ENCODE peak calls at places on chromosomes 1 and 21, in seven cellular contexts. One of them, this sample, is unnamed.

GRCh38 chr1:204384636-204385354 is 25.1 kb upstream of the PLEKHA6 start:
- DNase-seq in tibial artery: peak
- DNase-seq in Right ventricle myocardium inferior: no peak
- DNase-seq in T-helper 1 cell: no peak
- DNase-seq in T-cell: no peak
- DNase-seq in WTC11: no peak
- DNase-seq in SK-N-SH: peak
- DNase-seq in this sample: no peak

GRCh38 chr1:113021430-113022085 is 51.4 kb upstream of the LRIG2 start:
- DNase-seq in tibial artery: no peak
- DNase-seq in Right ventricle myocardium inferior: no peak
- DNase-seq in T-helper 1 cell: no peak
- DNase-seq in T-cell: no peak
- DNase-seq in WTC11: no peak
- DNase-seq in SK-N-SH: no peak
- DNase-seq in this sample: no peak

GRCh38 chr1:225447001-225447615 is 19.3 kb upstream of the LBR start:
- DNase-seq in tibial artery: no peak
- DNase-seq in Right ventricle myocardium inferior: no peak
- DNase-seq in T-helper 1 cell: no peak
- DNase-seq in T-cell: no peak
- DNase-seq in WTC11: no peak
- DNase-seq in SK-N-SH: no peak
- DNase-seq in this sample: no peak

GRCh38 chr1:78301141-78301540 is 189.6 kb upstream of the PTGFR start:
- DNase-seq in tibial artery: no peak
- DNase-seq in Right ventricle myocardium inferior: no peak
- DNase-seq in T-helper 1 cell: no peak
- DNase-seq in T-cell: no peak
- DNase-seq in WTC11: no peak
- DNase-seq in SK-N-SH: no peak
- DNase-seq in this sample: no peak

GRCh38 chr1:205907794-205908193 is 35.5 kb downstream of the SLC26A9 start:
- DNase-seq in tibial artery: no peak
- DNase-seq in Right ventricle myocardium inferior: no peak
- DNase-seq in T-helper 1 cell: no peak
- DNase-seq in T-cell: no peak
- DNase-seq in WTC11: peak
- DNase-seq in SK-N-SH: peak
- DNase-seq in this sample: peak

GRCh38 chr1:40438391-40439015 is 11.8 kb upstream of the ZFP69B start:
- DNase-seq in tibial artery: no peak
- DNase-seq in Right ventricle myocardium inferior: no peak
- DNase-seq in T-helper 1 cell: peak
- DNase-seq in T-cell: peak
- DNase-seq in WTC11: no peak
- DNase-seq in SK-N-SH: peak
- DNase-seq in this sample: peak

GRCh38 chr1:101175886-101176285 is 60.9 kb upstream of the S1PR1 start:
- DNase-seq in tibial artery: no peak
- DNase-seq in Right ventricle myocardium inferior: no peak
- DNase-seq in T-helper 1 cell: no peak
- DNase-seq in T-cell: no peak
- DNase-seq in WTC11: no peak
- DNase-seq in SK-N-SH: no peak
- DNase-seq in this sample: no peak

GRCh38 chr1:145871994-145872411 is 13.1 kb upstream of the PIAS3 start:
- DNase-seq in tibial artery: no peak
- DNase-seq in Right ventricle myocardium inferior: no peak
- DNase-seq in T-helper 1 cell: no peak
- DNase-seq in T-cell: peak
- DNase-seq in WTC11: peak
- DNase-seq in SK-N-SH: no peak
- DNase-seq in this sample: peak

GRCh38 chr1:19969898-19970660 is 9.3 kb downstream of the PLA2G2A start:
- DNase-seq in tibial artery: no peak
- DNase-seq in Right ventricle myocardium inferior: no peak
- DNase-seq in T-helper 1 cell: no peak
- DNase-seq in T-cell: no peak
- DNase-seq in WTC11: no peak
- DNase-seq in SK-N-SH: no peak
- DNase-seq in this sample: no peak

GRCh38 chr1:179142889-179143299 is 61.0 kb downstream of the TOR3A start:
- DNase-seq in tibial artery: no peak
- DNase-seq in Right ventricle myocardium inferior: no peak
- DNase-seq in T-helper 1 cell: no peak
- DNase-seq in T-cell: no peak
- DNase-seq in WTC11: no peak
- DNase-seq in SK-N-SH: no peak
- DNase-seq in this sample: no peak

GRCh38 chr21:46006547-46007497 is 25.3 kb downstream of the COL6A1 start:
- DNase-seq in tibial artery: no peak
- DNase-seq in Right ventricle myocardium inferior: no peak
- DNase-seq in T-helper 1 cell: no peak
- DNase-seq in T-cell: no peak
- DNase-seq in WTC11: peak
- DNase-seq in SK-N-SH: peak
- DNase-seq in this sample: no peak

GRCh38 chr1:156412653-156413309 is 43.8 kb downstream of the RHBG start:
- DNase-seq in tibial artery: no peak
- DNase-seq in Right ventricle myocardium inferior: no peak
- DNase-seq in T-helper 1 cell: no peak
- DNase-seq in T-cell: no peak
- DNase-seq in WTC11: no peak
- DNase-seq in SK-N-SH: no peak
- DNase-seq in this sample: no peak

GRCh38 chr1:34906756-34907155 is 22.7 kb downstream of the DLGAP3 start:
- DNase-seq in tibial artery: no peak
- DNase-seq in Right ventricle myocardium inferior: no peak
- DNase-seq in T-helper 1 cell: no peak
- DNase-seq in T-cell: no peak
- DNase-seq in WTC11: no peak
- DNase-seq in SK-N-SH: no peak
- DNase-seq in this sample: no peak

GRCh38 chr1:109931189-109931672 is 20.6 kb downstream of the CSF1 start:
- DNase-seq in tibial artery: peak
- DNase-seq in Right ventricle myocardium inferior: peak
- DNase-seq in T-helper 1 cell: no peak
- DNase-seq in T-cell: no peak
- DNase-seq in WTC11: peak
- DNase-seq in SK-N-SH: peak
- DNase-seq in this sample: peak

GRCh38 chr21:17371470-17371869 is 141.4 kb upstream of the CXADR start:
- DNase-seq in tibial artery: no peak
- DNase-seq in Right ventricle myocardium inferior: no peak
- DNase-seq in T-helper 1 cell: no peak
- DNase-seq in T-cell: no peak
- DNase-seq in WTC11: no peak
- DNase-seq in SK-N-SH: no peak
- DNase-seq in this sample: no peak

GRCh38 chr1:116329524-116330341 is 43.3 kb upstream of the ATP1A1 start:
- DNase-seq in tibial artery: no peak
- DNase-seq in Right ventricle myocardium inferior: no peak
- DNase-seq in T-helper 1 cell: no peak
- DNase-seq in T-cell: no peak
- DNase-seq in WTC11: no peak
- DNase-seq in SK-N-SH: no peak
- DNase-seq in this sample: no peak

This sample was measured in small intestine.